ENCODE peak calls at places on chromosome 10, in eight cellular contexts. D is left ventricle myocardium inferior; G is tibial artery; A is CD4-positive, CD25-positive, alpha-beta regulatory T cell; B is neural progenitor cell; O is Caco-2; F is uterus; S is psoas muscle. V is an unnamed sample.

GRCh38 chr10:117477961-117478670 is 64.4 kb upstream of the EMX2 start:
- DNase-seq in D (no peak), G (no peak), A (no peak), B (peak; percentile 15), O (peak; percentile 29), F (no peak), S (no peak), V (no peak)

GRCh38 chr10:101075775-101076174 is 14.0 kb downstream of the KAZALD1 start:
- DNase-seq in D (no peak), G (no peak), A (no peak), B (no peak), O (no peak), F (no peak), S (no peak), V (no peak)

GRCh38 chr10:76937056-76937665 is 700.4 kb downstream of the KCNMA1 start:
- DNase-seq in D (no peak), G (no peak), A (no peak), B (no peak), O (peak; percentile 16), F (no peak), S (no peak), V (no peak)

GRCh38 chr10:7258948-7259523 is 151.8 kb downstream of the SFMBT2 start:
- DNase-seq in D (no peak), G (no peak), A (no peak), B (no peak), O (no peak), F (no peak), S (no peak), V (peak; percentile 36)

GRCh38 chr10:36109399-36110023 is 467.4 kb upstream of the FZD8 start:
- DNase-seq in D (no peak), G (no peak), A (no peak), B (no peak), O (no peak), F (no peak), S (no peak), V (no peak)

GRCh38 chr10:30574423-30574796 is 55.1 kb downstream of the LYZL2 start:
- DNase-seq in D (no peak), G (no peak), A (no peak), B (no peak), O (no peak), F (no peak), S (no peak), V (no peak)

GRCh38 chr10:317926-318325 is 182.7 kb downstream of the ZMYND11 start:
- DNase-seq in D (no peak), G (no peak), A (no peak), B (no peak), O (no peak), F (no peak), S (no peak), V (no peak)

GRCh38 chr10:120945801-120946302 is 94.7 kb downstream of the WDR11 start:
- DNase-seq in D (no peak), G (no peak), A (no peak), B (no peak), O (no peak), F (peak; percentile 70), S (no peak), V (no peak)

GRCh38 chr10:84574101-84574500 is 245.7 kb downstream of the CCSER2 start:
- DNase-seq in D (no peak), G (no peak), A (no peak), B (no peak), O (no peak), F (no peak), S (no peak), V (no peak)

GRCh38 chr10:129853236-129853946 is 110.7 kb downstream of the EBF3 start:
- DNase-seq in D (no peak), G (no peak), A (no peak), B (no peak), O (peak; percentile 17), F (no peak), S (no peak), V (no peak)

GRCh38 chr10:125116652-125117310 is 43.6 kb downstream of the CTBP2 start:
- DNase-seq in D (no peak), G (no peak), A (no peak), B (no peak), O (no peak), F (no peak), S (peak; percentile 47), V (no peak)

GRCh38 chr10:80407836-80408197 is 534 bp upstream of the PRXL2A start:
- DNase-seq in D (no peak), G (no peak), A (no peak), B (peak; percentile 46), O (peak; percentile 57), F (no peak), S (peak; percentile 58), V (no peak)

GRCh38 chr10:11631890-11632587 is 20.6 kb upstream of the USP6NL start:
- DNase-seq in D (no peak), G (no peak), A (no peak), B (no peak), O (no peak), F (no peak), S (no peak), V (no peak)

GRCh38 chr10:90288403-90288933 is 569.4 kb downstream of the HTR7 start:
- DNase-seq in D (no peak), G (no peak), A (no peak), B (peak; percentile 10), O (no peak), F (no peak), S (no peak), V (no peak)

GRCh38 chr10:112687647-112688046 is 240.6 kb downstream of the VTI1A start:
- DNase-seq in D (no peak), G (peak; percentile 28), A (no peak), B (no peak), O (no peak), F (no peak), S (no peak), V (no peak)

GRCh38 chr10:130452096-130452495 is 315.9 kb downstream of the GLRX3 start:
- DNase-seq in D (no peak), G (no peak), A (no peak), B (no peak), O (no peak), F (no peak), S (no peak), V (no peak)

GRCh38 chr10:51371725-51372124 is 297.4 kb downstream of the PRKG1 start:
- DNase-seq in D (no peak), G (no peak), A (no peak), B (no peak), O (no peak), F (no peak), S (no peak), V (no peak)

GRCh38 chr10:46309511-46310142 is 22.8 kb downstream of the ANTXRL start:
- DNase-seq in D (no peak), G (no peak), A (no peak), B (no peak), O (no peak), F (no peak), S (no peak), V (no peak)

GRCh38 chr10:105769248-105770184 is 1128.4 kb downstream of the SORCS3 start:
- DNase-seq in D (no peak), G (no peak), A (no peak), B (no peak), O (no peak), F (no peak), S (no peak), V (no peak)

GRCh38 chr10:48476279-48476982 is 128.4 kb downstream of the ARHGAP22 start:
- DNase-seq in D (no peak), G (no peak), A (no peak), B (no peak), O (no peak), F (no peak), S (no peak), V (peak; percentile 76)
- H3K4me1 ChIP-seq in D (peaks cover 8% of the 10 kb centered on the region), G (no peaks in the 10 kb centered on the region), A (no peaks in the 10 kb centered on the region), B (peaks cover 11% of the 10 kb centered on the region), O (peaks cover 5% of the 10 kb centered on the region), F (no peaks in the 10 kb centered on the region), S (no peaks in the 10 kb centered on the region), V (peaks cover 19% of the 10 kb centered on the region)

GRCh38 chr10:133186416-133187090 is 26.5 kb downstream of the KNDC1 start:
- DNase-seq in D (no peak), G (no peak), A (no peak), B (no peak), O (no peak), F (no peak), S (no peak), V (no peak)
- H3K36me3 ChIP-seq in D (no peaks in the 10 kb centered on the region), G (no peaks in the 10 kb centered on the region), A (no peaks in the 10 kb centered on the region), B (no peaks in the 10 kb centered on the region), O (no peaks in the 10 kb centered on the region), F (no peaks in the 10 kb centered on the region), S (no peaks in the 10 kb centered on the region), V (no peaks in the 10 kb centered on the region)

GRCh38 chr10:132540456-132540855 is 2.9 kb downstream of the INPP5A start:
- DNase-seq in D (peak; percentile 30), G (peak; percentile 29), A (no peak), B (peak; percentile 67), O (no peak), F (no peak), S (peak; percentile 55), V (no peak)

GRCh38 chr10:132541601-132542011 is 4.0 kb downstream of the INPP5A start:
- DNase-seq in D (no peak), G (peak; percentile 13), A (no peak), B (no peak), O (no peak), F (no peak), S (peak; percentile 41), V (no peak)

GRCh38 chr10:132542819-132543218 is 5.2 kb downstream of the INPP5A start:
- DNase-seq in D (no peak), G (peak; percentile 15), A (no peak), B (no peak), O (no peak), F (no peak), S (no peak), V (no peak)

GRCh38 chr10:132541129-132541528 is 3.5 kb downstream of the INPP5A start:
- DNase-seq in D (no peak), G (peak; percentile 9), A (no peak), B (no peak), O (no peak), F (no peak), S (peak; percentile 32), V (no peak)

GRCh38 chr10:132542086-132542775 is 4.6 kb downstream of the INPP5A start:
- DNase-seq in D (peak; percentile 16), G (peak; percentile 15), A (no peak), B (no peak), O (no peak), F (no peak), S (peak; percentile 46), V (no peak)
- H3K4me1 ChIP-seq in D (peaks cover 88% of the 10 kb centered on the region), G (no peaks in the 10 kb centered on the region), A (peaks cover 65% of the 10 kb centered on the region), B (peaks cover 22% of the 10 kb centered on the region), O (peaks cover 12% of the 10 kb centered on the region), F (no peaks in the 10 kb centered on the region), S (peaks cover 68% of the 10 kb centered on the region), V (no peaks in the 10 kb centered on the region)

DNA sequence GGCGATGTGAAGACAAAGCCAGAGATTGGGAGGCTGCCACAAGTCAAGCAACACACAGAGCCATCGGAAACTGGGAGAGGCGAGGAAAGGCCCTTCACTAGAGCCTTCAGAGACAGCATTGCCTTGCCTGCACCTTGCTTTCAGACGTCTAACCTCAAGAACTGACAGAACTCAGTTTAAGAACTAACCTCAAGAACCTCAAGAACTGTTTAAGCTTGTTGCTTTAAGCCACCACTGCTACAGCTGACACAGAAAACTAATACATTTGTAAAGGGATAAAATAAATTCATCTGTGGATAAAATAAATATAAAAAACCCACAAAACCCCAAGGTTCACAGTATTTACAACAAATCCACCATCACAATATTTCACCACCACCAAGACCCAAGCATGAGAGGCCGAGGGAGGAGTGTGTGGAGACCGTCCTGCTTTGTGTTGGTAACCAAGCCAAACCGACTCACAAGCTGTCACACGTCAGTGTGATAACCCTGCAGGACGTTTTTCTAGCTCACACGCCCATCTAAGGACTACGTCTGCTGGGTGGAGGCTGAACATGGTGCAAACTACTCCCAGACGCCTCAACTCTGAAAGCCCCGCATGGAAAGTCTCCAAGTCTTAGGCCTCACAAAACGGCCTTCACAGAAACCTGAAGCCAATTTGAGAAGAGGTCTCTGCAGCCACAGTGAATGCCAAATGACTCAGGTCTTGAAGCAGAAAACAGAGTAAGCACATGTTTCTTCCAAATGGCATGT is 116.8 kb downstream of the ABLIM1 start:
- DNase-seq in D (peak; percentile 62), G (peak; percentile 85), A (peak; percentile 38), B (no peak), O (no peak), F (peak; percentile 81), S (peak; percentile 79), V (no peak)
- H3K36me3 ChIP-seq in D (peaks cover 55% of the 10 kb centered on the region), G (peaks cover 13% of the 10 kb centered on the region), A (no peaks in the 10 kb centered on the region), B (no peaks in the 10 kb centered on the region), O (no peaks in the 10 kb centered on the region), F (no peaks in the 10 kb centered on the region), S (peaks cover 7% of the 10 kb centered on the region), V (no peaks in the 10 kb centered on the region)